ENCODE peak calls at places on chromosome 21, in nine cellular contexts. One of them, this sample, is unnamed.

GRCh38 chr21:45801129-45801735 is 157.7 kb downstream of the PCBP3 start:
- DNase-seq in lower lobe of right lung: peak; percentile 32
- DNase-seq in C1 segment of cervical spinal cord: no peak
- DNase-seq in Right ventricle myocardium superior: no peak
- DNase-seq in AG10803: no peak
- DNase-seq in NCI-H1694 treated with DMSO at 0.1 percent for 48 hours: no peak
- DNase-seq in hepatocyte: no peak
- DNase-seq in activated T-cell treated with anti-CD3 and anti-CD28 coated beads, Interleukin-2, amount 50 U/mL, for 4 hours: no peak
- DNase-seq in GM23338: no peak
- DNase-seq in this sample: no peak

GRCh38 chr21:18877932-18878331 is 474.3 kb upstream of the TMPRSS15 start:
- DNase-seq in lower lobe of right lung: no peak
- DNase-seq in C1 segment of cervical spinal cord: no peak
- DNase-seq in Right ventricle myocardium superior: no peak
- DNase-seq in AG10803: no peak
- DNase-seq in NCI-H1694 treated with DMSO at 0.1 percent for 48 hours: no peak
- DNase-seq in hepatocyte: no peak
- DNase-seq in activated T-cell treated with anti-CD3 and anti-CD28 coated beads, Interleukin-2, amount 50 U/mL, for 4 hours: no peak
- DNase-seq in GM23338: no peak
- DNase-seq in this sample: no peak

GRCh38 chr21:45719177-45719802 is 75.8 kb downstream of the PCBP3 start:
- DNase-seq in lower lobe of right lung: no peak
- DNase-seq in C1 segment of cervical spinal cord: no peak
- DNase-seq in Right ventricle myocardium superior: no peak
- DNase-seq in AG10803: no peak
- DNase-seq in NCI-H1694 treated with DMSO at 0.1 percent for 48 hours: no peak
- DNase-seq in hepatocyte: no peak
- DNase-seq in activated T-cell treated with anti-CD3 and anti-CD28 coated beads, Interleukin-2, amount 50 U/mL, for 4 hours: no peak
- DNase-seq in GM23338: no peak
- DNase-seq in this sample: no peak

GRCh38 chr21:29267666-29268065 is 31.1 kb upstream of the BACH1 start:
- DNase-seq in lower lobe of right lung: no peak
- DNase-seq in C1 segment of cervical spinal cord: no peak
- DNase-seq in Right ventricle myocardium superior: no peak
- DNase-seq in AG10803: no peak
- DNase-seq in NCI-H1694 treated with DMSO at 0.1 percent for 48 hours: no peak
- DNase-seq in hepatocyte: no peak
- DNase-seq in activated T-cell treated with anti-CD3 and anti-CD28 coated beads, Interleukin-2, amount 50 U/mL, for 4 hours: no peak
- DNase-seq in GM23338: no peak
- DNase-seq in this sample: no peak

GRCh38 chr21:25639922-25640670 is 1.0 kb downstream of the JAM2 start:
- DNase-seq in lower lobe of right lung: no peak
- DNase-seq in C1 segment of cervical spinal cord: peak; percentile 8
- DNase-seq in Right ventricle myocardium superior: peak; percentile 50
- DNase-seq in AG10803: no peak
- DNase-seq in NCI-H1694 treated with DMSO at 0.1 percent for 48 hours: peak; percentile 44
- DNase-seq in hepatocyte: peak; percentile 22
- DNase-seq in activated T-cell treated with anti-CD3 and anti-CD28 coated beads, Interleukin-2, amount 50 U/mL, for 4 hours: no peak
- DNase-seq in GM23338: peak; percentile 74
- DNase-seq in this sample: no peak

GRCh38 chr21:42614811-42615342 is 38.5 kb upstream of the PDE9A start:
- DNase-seq in lower lobe of right lung: peak; percentile 67
- DNase-seq in C1 segment of cervical spinal cord: no peak
- DNase-seq in Right ventricle myocardium superior: no peak
- DNase-seq in AG10803: no peak
- DNase-seq in NCI-H1694 treated with DMSO at 0.1 percent for 48 hours: no peak
- DNase-seq in hepatocyte: peak; percentile 68
- DNase-seq in activated T-cell treated with anti-CD3 and anti-CD28 coated beads, Interleukin-2, amount 50 U/mL, for 4 hours: peak; percentile 37
- DNase-seq in GM23338: peak; percentile 54
- DNase-seq in this sample: no peak

GRCh38 chr21:40587786-40588353 is 259.1 kb downstream of the DSCAM start:
- DNase-seq in lower lobe of right lung: no peak
- DNase-seq in C1 segment of cervical spinal cord: no peak
- DNase-seq in Right ventricle myocardium superior: no peak
- DNase-seq in AG10803: no peak
- DNase-seq in NCI-H1694 treated with DMSO at 0.1 percent for 48 hours: no peak
- DNase-seq in hepatocyte: no peak
- DNase-seq in activated T-cell treated with anti-CD3 and anti-CD28 coated beads, Interleukin-2, amount 50 U/mL, for 4 hours: no peak
- DNase-seq in GM23338: no peak
- DNase-seq in this sample: no peak

GRCh38 chr21:44423941-44424607 is 31.2 kb upstream of the LRRC3 start:
- DNase-seq in lower lobe of right lung: no peak
- DNase-seq in C1 segment of cervical spinal cord: no peak
- DNase-seq in Right ventricle myocardium superior: no peak
- DNase-seq in AG10803: no peak
- DNase-seq in NCI-H1694 treated with DMSO at 0.1 percent for 48 hours: no peak
- DNase-seq in hepatocyte: no peak
- DNase-seq in activated T-cell treated with anti-CD3 and anti-CD28 coated beads, Interleukin-2, amount 50 U/mL, for 4 hours: peak; percentile 1
- DNase-seq in GM23338: no peak
- DNase-seq in this sample: peak; percentile 43

GRCh38 chr21:36688324-36688723 is 10.6 kb upstream of the SIM2 start:
- DNase-seq in lower lobe of right lung: no peak
- DNase-seq in C1 segment of cervical spinal cord: no peak
- DNase-seq in Right ventricle myocardium superior: no peak
- DNase-seq in AG10803: no peak
- DNase-seq in NCI-H1694 treated with DMSO at 0.1 percent for 48 hours: no peak
- DNase-seq in hepatocyte: no peak
- DNase-seq in activated T-cell treated with anti-CD3 and anti-CD28 coated beads, Interleukin-2, amount 50 U/mL, for 4 hours: no peak
- DNase-seq in GM23338: no peak
- DNase-seq in this sample: no peak

GRCh38 chr21:32048353-32048752 is 175.5 kb downstream of the HUNK start:
- DNase-seq in lower lobe of right lung: no peak
- DNase-seq in C1 segment of cervical spinal cord: no peak
- DNase-seq in Right ventricle myocardium superior: no peak
- DNase-seq in AG10803: no peak
- DNase-seq in NCI-H1694 treated with DMSO at 0.1 percent for 48 hours: no peak
- DNase-seq in hepatocyte: no peak
- DNase-seq in activated T-cell treated with anti-CD3 and anti-CD28 coated beads, Interleukin-2, amount 50 U/mL, for 4 hours: no peak
- DNase-seq in GM23338: peak; percentile 18
- DNase-seq in this sample: no peak

GRCh38 chr21:41761211-41762181 is 5.4 kb downstream of the RIPK4 start:
- DNase-seq in lower lobe of right lung: peak; percentile 90
- DNase-seq in C1 segment of cervical spinal cord: no peak
- DNase-seq in Right ventricle myocardium superior: peak; percentile 80
- DNase-seq in AG10803: no peak
- DNase-seq in NCI-H1694 treated with DMSO at 0.1 percent for 48 hours: no peak
- DNase-seq in hepatocyte: peak; percentile 55
- DNase-seq in activated T-cell treated with anti-CD3 and anti-CD28 coated beads, Interleukin-2, amount 50 U/mL, for 4 hours: no peak
- DNase-seq in GM23338: peak; percentile 66
- DNase-seq in this sample: peak; percentile 89

GRCh38 chr21:43829161-43829560 is 35.9 kb upstream of the AGPAT3 start:
- DNase-seq in lower lobe of right lung: no peak
- DNase-seq in C1 segment of cervical spinal cord: no peak
- DNase-seq in Right ventricle myocardium superior: no peak
- DNase-seq in AG10803: no peak
- DNase-seq in NCI-H1694 treated with DMSO at 0.1 percent for 48 hours: no peak
- DNase-seq in hepatocyte: no peak
- DNase-seq in activated T-cell treated with anti-CD3 and anti-CD28 coated beads, Interleukin-2, amount 50 U/mL, for 4 hours: no peak
- DNase-seq in GM23338: no peak
- DNase-seq in this sample: no peak

GRCh38 chr21:41815652-41816582 is 49.1 kb upstream of the RIPK4 start:
- DNase-seq in lower lobe of right lung: no peak
- DNase-seq in C1 segment of cervical spinal cord: no peak
- DNase-seq in Right ventricle myocardium superior: no peak
- DNase-seq in AG10803: no peak
- DNase-seq in NCI-H1694 treated with DMSO at 0.1 percent for 48 hours: no peak
- DNase-seq in hepatocyte: no peak
- DNase-seq in activated T-cell treated with anti-CD3 and anti-CD28 coated beads, Interleukin-2, amount 50 U/mL, for 4 hours: no peak
- DNase-seq in GM23338: no peak
- DNase-seq in this sample: no peak

GRCh38 chr21:44907225-44907965 is 13.3 kb downstream of the ITGB2 start:
- DNase-seq in lower lobe of right lung: no peak
- DNase-seq in C1 segment of cervical spinal cord: no peak
- DNase-seq in Right ventricle myocardium superior: no peak
- DNase-seq in AG10803: no peak
- DNase-seq in NCI-H1694 treated with DMSO at 0.1 percent for 48 hours: no peak
- DNase-seq in hepatocyte: no peak
- DNase-seq in activated T-cell treated with anti-CD3 and anti-CD28 coated beads, Interleukin-2, amount 50 U/mL, for 4 hours: no peak
- DNase-seq in GM23338: no peak
- DNase-seq in this sample: no peak

GRCh38 chr21:41630917-41631316 is 123.0 kb upstream of the TMPRSS2 start:
- DNase-seq in lower lobe of right lung: no peak
- DNase-seq in C1 segment of cervical spinal cord: no peak
- DNase-seq in Right ventricle myocardium superior: no peak
- DNase-seq in AG10803: no peak
- DNase-seq in NCI-H1694 treated with DMSO at 0.1 percent for 48 hours: no peak
- DNase-seq in hepatocyte: no peak
- DNase-seq in activated T-cell treated with anti-CD3 and anti-CD28 coated beads, Interleukin-2, amount 50 U/mL, for 4 hours: no peak
- DNase-seq in GM23338: no peak
- DNase-seq in this sample: no peak

GRCh38 chr21:36627242-36627641 is 71.7 kb upstream of the SIM2 start:
- DNase-seq in lower lobe of right lung: no peak
- DNase-seq in C1 segment of cervical spinal cord: no peak
- DNase-seq in Right ventricle myocardium superior: no peak
- DNase-seq in AG10803: peak; percentile 52
- DNase-seq in NCI-H1694 treated with DMSO at 0.1 percent for 48 hours: no peak
- DNase-seq in hepatocyte: no peak
- DNase-seq in activated T-cell treated with anti-CD3 and anti-CD28 coated beads, Interleukin-2, amount 50 U/mL, for 4 hours: no peak
- DNase-seq in GM23338: no peak
- DNase-seq in this sample: no peak

GRCh38 chr21:19998450-19998849 is 999.8 kb upstream of the NCAM2 start:
- DNase-seq in lower lobe of right lung: no peak
- DNase-seq in C1 segment of cervical spinal cord: no peak
- DNase-seq in Right ventricle myocardium superior: no peak
- DNase-seq in AG10803: no peak
- DNase-seq in NCI-H1694 treated with DMSO at 0.1 percent for 48 hours: no peak
- DNase-seq in hepatocyte: no peak
- DNase-seq in activated T-cell treated with anti-CD3 and anti-CD28 coated beads, Interleukin-2, amount 50 U/mL, for 4 hours: no peak
- DNase-seq in GM23338: no peak
- DNase-seq in this sample: no peak

GRCh38 chr21:28111151-28111619 is 881.5 kb downstream of the LTN1 start:
- DNase-seq in lower lobe of right lung: no peak
- DNase-seq in C1 segment of cervical spinal cord: no peak
- DNase-seq in Right ventricle myocardium superior: peak; percentile 57
- DNase-seq in AG10803: peak; percentile 98
- DNase-seq in NCI-H1694 treated with DMSO at 0.1 percent for 48 hours: no peak
- DNase-seq in hepatocyte: peak; percentile 76
- DNase-seq in activated T-cell treated with anti-CD3 and anti-CD28 coated beads, Interleukin-2, amount 50 U/mL, for 4 hours: no peak
- DNase-seq in GM23338: no peak
- DNase-seq in this sample: no peak

GRCh38 chr21:16402752-16403151 is 673.0 kb downstream of the USP25 start:
- DNase-seq in lower lobe of right lung: no peak
- DNase-seq in C1 segment of cervical spinal cord: no peak
- DNase-seq in Right ventricle myocardium superior: no peak
- DNase-seq in AG10803: no peak
- DNase-seq in NCI-H1694 treated with DMSO at 0.1 percent for 48 hours: no peak
- DNase-seq in hepatocyte: no peak
- DNase-seq in activated T-cell treated with anti-CD3 and anti-CD28 coated beads, Interleukin-2, amount 50 U/mL, for 4 hours: no peak
- DNase-seq in GM23338: no peak
- DNase-seq in this sample: no peak

GRCh38 chr21:38948377-38948776 is 142.6 kb downstream of the ETS2 start:
- DNase-seq in lower lobe of right lung: no peak
- DNase-seq in C1 segment of cervical spinal cord: no peak
- DNase-seq in Right ventricle myocardium superior: no peak
- DNase-seq in AG10803: peak; percentile 79
- DNase-seq in NCI-H1694 treated with DMSO at 0.1 percent for 48 hours: no peak
- DNase-seq in hepatocyte: no peak
- DNase-seq in activated T-cell treated with anti-CD3 and anti-CD28 coated beads, Interleukin-2, amount 50 U/mL, for 4 hours: no peak
- DNase-seq in GM23338: no peak
- DNase-seq in this sample: no peak

GRCh38 chr21:27168084-27168483 is 201.2 kb upstream of the ADAMTS5 start:
- DNase-seq in lower lobe of right lung: no peak
- DNase-seq in C1 segment of cervical spinal cord: no peak
- DNase-seq in Right ventricle myocardium superior: no peak
- DNase-seq in AG10803: no peak
- DNase-seq in NCI-H1694 treated with DMSO at 0.1 percent for 48 hours: no peak
- DNase-seq in hepatocyte: no peak
- DNase-seq in activated T-cell treated with anti-CD3 and anti-CD28 coated beads, Interleukin-2, amount 50 U/mL, for 4 hours: no peak
- DNase-seq in GM23338: no peak
- DNase-seq in this sample: no peak

GRCh38 chr21:16419188-16419874 is 689.5 kb downstream of the USP25 start:
- DNase-seq in lower lobe of right lung: peak; percentile 62
- DNase-seq in C1 segment of cervical spinal cord: no peak
- DNase-seq in Right ventricle myocardium superior: peak; percentile 80
- DNase-seq in AG10803: peak; percentile 44
- DNase-seq in NCI-H1694 treated with DMSO at 0.1 percent for 48 hours: no peak
- DNase-seq in hepatocyte: peak; percentile 63
- DNase-seq in activated T-cell treated with anti-CD3 and anti-CD28 coated beads, Interleukin-2, amount 50 U/mL, for 4 hours: no peak
- DNase-seq in GM23338: peak; percentile 6
- DNase-seq in this sample: no peak

GRCh38 chr21:32336711-32337110 is 38.1 kb downstream of the MRAP start:
- DNase-seq in lower lobe of right lung: no peak
- DNase-seq in C1 segment of cervical spinal cord: no peak
- DNase-seq in Right ventricle myocardium superior: no peak
- DNase-seq in AG10803: peak; percentile 51
- DNase-seq in NCI-H1694 treated with DMSO at 0.1 percent for 48 hours: peak; percentile 91
- DNase-seq in hepatocyte: no peak
- DNase-seq in activated T-cell treated with anti-CD3 and anti-CD28 coated beads, Interleukin-2, amount 50 U/mL, for 4 hours: no peak
- DNase-seq in GM23338: no peak
- DNase-seq in this sample: no peak

GRCh38 chr21:40373760-40374159 is 473.2 kb downstream of the DSCAM start:
- DNase-seq in lower lobe of right lung: no peak
- DNase-seq in C1 segment of cervical spinal cord: no peak
- DNase-seq in Right ventricle myocardium superior: no peak
- DNase-seq in AG10803: no peak
- DNase-seq in NCI-H1694 treated with DMSO at 0.1 percent for 48 hours: no peak
- DNase-seq in hepatocyte: no peak
- DNase-seq in activated T-cell treated with anti-CD3 and anti-CD28 coated beads, Interleukin-2, amount 50 U/mL, for 4 hours: no peak
- DNase-seq in GM23338: no peak
- DNase-seq in this sample: no peak

GRCh38 chr21:44300262-44300959 is 558 bp downstream of the PFKL start:
- DNase-seq in lower lobe of right lung: peak; percentile 88
- DNase-seq in C1 segment of cervical spinal cord: no peak
- DNase-seq in Right ventricle myocardium superior: peak; percentile 87
- DNase-seq in AG10803: peak; percentile 45
- DNase-seq in NCI-H1694 treated with DMSO at 0.1 percent for 48 hours: no peak
- DNase-seq in hepatocyte: peak; percentile 88
- DNase-seq in activated T-cell treated with anti-CD3 and anti-CD28 coated beads, Interleukin-2, amount 50 U/mL, for 4 hours: peak; percentile 41
- DNase-seq in GM23338: peak; percentile 61
- DNase-seq in this sample: no peak

GRCh38 chr21:43866659-43867331 is 1.8 kb downstream of the AGPAT3 start:
- DNase-seq in lower lobe of right lung: no peak
- DNase-seq in C1 segment of cervical spinal cord: no peak
- DNase-seq in Right ventricle myocardium superior: no peak
- DNase-seq in AG10803: no peak
- DNase-seq in NCI-H1694 treated with DMSO at 0.1 percent for 48 hours: no peak
- DNase-seq in hepatocyte: peak; percentile 80
- DNase-seq in activated T-cell treated with anti-CD3 and anti-CD28 coated beads, Interleukin-2, amount 50 U/mL, for 4 hours: peak; percentile 47
- DNase-seq in GM23338: no peak
- DNase-seq in this sample: no peak

GRCh38 chr21:34933609-34934345 is 115.3 kb downstream of the RUNX1 start:
- DNase-seq in lower lobe of right lung: no peak
- DNase-seq in C1 segment of cervical spinal cord: no peak
- DNase-seq in Right ventricle myocardium superior: no peak
- DNase-seq in AG10803: no peak
- DNase-seq in NCI-H1694 treated with DMSO at 0.1 percent for 48 hours: no peak
- DNase-seq in hepatocyte: no peak
- DNase-seq in activated T-cell treated with anti-CD3 and anti-CD28 coated beads, Interleukin-2, amount 50 U/mL, for 4 hours: no peak
- DNase-seq in GM23338: no peak
- DNase-seq in this sample: no peak

GRCh38 chr21:41342035-41342434 is 19.8 kb upstream of the MX2 start:
- DNase-seq in lower lobe of right lung: no peak
- DNase-seq in C1 segment of cervical spinal cord: no peak
- DNase-seq in Right ventricle myocardium superior: no peak
- DNase-seq in AG10803: no peak
- DNase-seq in NCI-H1694 treated with DMSO at 0.1 percent for 48 hours: no peak
- DNase-seq in hepatocyte: no peak
- DNase-seq in activated T-cell treated with anti-CD3 and anti-CD28 coated beads, Interleukin-2, amount 50 U/mL, for 4 hours: no peak
- DNase-seq in GM23338: no peak
- DNase-seq in this sample: no peak

GRCh38 chr21:39030127-39030884 is 152.9 kb downstream of the PSMG1 start:
- DNase-seq in lower lobe of right lung: no peak
- DNase-seq in C1 segment of cervical spinal cord: no peak
- DNase-seq in Right ventricle myocardium superior: no peak
- DNase-seq in AG10803: no peak
- DNase-seq in NCI-H1694 treated with DMSO at 0.1 percent for 48 hours: no peak
- DNase-seq in hepatocyte: no peak
- DNase-seq in activated T-cell treated with anti-CD3 and anti-CD28 coated beads, Interleukin-2, amount 50 U/mL, for 4 hours: no peak
- DNase-seq in GM23338: peak; percentile 94
- DNase-seq in this sample: no peak

This sample was measured in CD14-positive monocyte.